ENCODE peak calls at places on chromosomes 4 and X, in seven cellular contexts. G, F, I, V, W, C and E are unnamed samples.

GRCh38 chrX:119398974-119399771 is at the start of gene SLC25A43:
- DNase-seq in G (peak; percentile 66), F (peak; percentile 51), I (no peak), V (peak; percentile 67), W (no peak), C (peak; percentile 23), E (no peak)

GRCh38 chr4:54384563-54384962 is 155.5 kb downstream of the PDGFRA start:
- DNase-seq in G (peak; percentile 77), F (no peak), I (peak; percentile 8), V (no peak), W (peak; percentile 50), C (no peak), E (no peak)

GRCh38 chrX:100090931-100091330 is 319.1 kb downstream of the PCDH19 start:
- DNase-seq in G (peak; percentile 41), F (no peak), I (peak; percentile 64), V (no peak), W (no peak), C (no peak), E (no peak)

GRCh38 chrX:77070108-77070918 is 376.9 kb upstream of the FGF16 start:
- DNase-seq in G (no peak), F (no peak), I (no peak), V (no peak), W (no peak), C (no peak), E (no peak)

GRCh38 chr4:174324725-174325124 is 41.0 kb downstream of the CEP44 start:
- DNase-seq in G (peak; percentile 67), F (no peak), I (no peak), V (no peak), W (peak; percentile 82), C (no peak), E (no peak)

GRCh38 chr4:163279713-163280112 is 52.7 kb downstream of the NPY1R start:
- DNase-seq in G (no peak), F (no peak), I (no peak), V (no peak), W (no peak), C (no peak), E (no peak)

GRCh38 chr4:725368-726234 is 20.0 kb downstream of the PCGF3 start:
- DNase-seq in G (no peak), F (no peak), I (no peak), V (no peak), W (no peak), C (no peak), E (no peak)

GRCh38 chrX:13396887-13397286 is 77.0 kb upstream of the ATXN3L start:
- DNase-seq in G (peak; percentile 68), F (no peak), I (peak; percentile 42), V (no peak), W (no peak), C (no peak), E (no peak)

GRCh38 chr4:52983563-52984303 is 121.6 kb downstream of the RASL11B start:
- DNase-seq in G (peak; percentile 78), F (no peak), I (peak; percentile 64), V (peak; percentile 10), W (peak; percentile 45), C (no peak), E (no peak)

GRCh38 chrX:30141966-30142365 is 73.4 kb upstream of the MAGEB2 start:
- DNase-seq in G (peak; percentile 7), F (no peak), I (peak; percentile 6), V (peak; percentile 3), W (peak; percentile 34), C (no peak), E (peak; percentile 1)

GRCh38 chr4:88831063-88831462 is 133.4 kb upstream of the NAP1L5 start:
- DNase-seq in G (no peak), F (no peak), I (no peak), V (no peak), W (no peak), C (no peak), E (no peak)

GRCh38 chrX:15567886-15568616 is 32.7 kb downstream of the ACE2 start:
- DNase-seq in G (no peak), F (no peak), I (peak; percentile 36), V (no peak), W (no peak), C (no peak), E (no peak)

GRCh38 chrX:5646818-5647217 is 581.8 kb downstream of the NLGN4X start:
- DNase-seq in G (no peak), F (no peak), I (no peak), V (no peak), W (no peak), C (no peak), E (no peak)

GRCh38 chr4:184253072-184253420 is 35.4 kb upstream of the ENPP6 start:
- DNase-seq in G (no peak), F (no peak), I (no peak), V (no peak), W (no peak), C (no peak), E (no peak)

GRCh38 chr4:86358176-86358701 is 1.6 kb downstream of the MAPK10 start:
- DNase-seq in G (peak; percentile 50), F (no peak), I (no peak), V (no peak), W (no peak), C (no peak), E (no peak)

DNA sequence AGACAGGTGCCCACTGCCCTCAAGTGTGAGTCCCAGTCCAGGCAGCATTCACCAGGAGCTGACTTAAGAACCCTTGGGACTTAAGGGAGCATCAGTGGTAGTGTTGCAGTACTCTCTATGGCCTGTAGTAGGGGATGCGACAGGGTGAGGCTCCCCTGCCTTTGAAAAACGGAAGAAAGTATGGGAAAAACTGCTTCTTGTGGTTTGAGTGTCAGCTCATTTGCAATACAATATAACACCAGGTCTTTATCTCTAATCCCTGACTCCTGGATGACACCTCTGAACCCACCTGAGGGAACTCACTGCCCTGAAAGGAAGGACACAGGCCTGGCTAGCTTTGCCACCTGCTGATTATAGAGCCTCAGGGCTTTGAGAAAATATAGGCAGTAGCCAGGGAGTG is 176.0 kb downstream of the SMARCA1 start:
- DNase-seq in G (no peak), F (no peak), I (no peak), V (no peak), W (no peak), C (no peak), E (no peak)
- TF ChIP-seq CTCF in G (no peak), F (no peak), I (no peak), V (no peak), W (peak; percentile 30), C (no peak), E (no peak)

GRCh38 chrX:153626025-153626633 is 20.9 kb upstream of the DUSP9 start:
- DNase-seq in G (no peak), F (no peak), I (no peak), V (no peak), W (no peak), C (no peak), E (no peak)

GRCh38 chrX:153627675-153628111 is 19.3 kb upstream of the DUSP9 start:
- DNase-seq in G (no peak), F (no peak), I (peak; percentile 45), V (no peak), W (no peak), C (no peak), E (no peak)

GRCh38 chrX:153628665-153629064 is 18.3 kb upstream of the DUSP9 start:
- DNase-seq in G (no peak), F (no peak), I (no peak), V (no peak), W (no peak), C (no peak), E (no peak)

GRCh38 chrX:153626863-153627674 is 19.9 kb upstream of the DUSP9 start:
- DNase-seq in G (no peak), F (no peak), I (no peak), V (no peak), W (no peak), C (no peak), E (no peak)

DNA sequence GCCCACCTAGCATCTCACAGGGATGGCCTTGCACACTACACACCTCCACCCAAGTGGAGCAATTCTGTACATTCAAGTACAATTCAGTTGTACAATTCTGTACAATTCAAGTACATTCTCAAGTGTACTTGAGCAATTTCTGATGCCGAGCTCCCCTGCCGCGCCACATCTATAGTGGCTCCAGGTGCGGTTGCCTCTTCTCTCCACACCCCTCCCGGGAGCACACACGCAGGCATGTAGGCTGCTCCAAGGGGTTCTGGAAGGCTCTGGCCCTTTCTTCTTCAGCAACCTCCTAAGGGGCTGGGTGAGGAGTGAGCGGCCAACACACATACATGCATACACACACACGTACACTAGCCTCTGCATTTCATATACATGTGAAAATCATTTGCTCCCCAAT is 18.9 kb upstream of the DUSP9 start:
- DNase-seq in G (no peak), F (no peak), I (no peak), V (no peak), W (no peak), C (no peak), E (no peak)
- TF ChIP-seq CTCF in G (no peak), F (no peak), I (no peak), V (no peak), W (no peak), C (no peak), E (no peak)

GRCh38 chr4:107655289-107655688 is 64.7 kb downstream of the PAPSS1 start:
- DNase-seq in G (no peak), F (no peak), I (no peak), V (no peak), W (no peak), C (no peak), E (no peak)

GRCh38 chr4:107658400-107659326 is 61.4 kb downstream of the PAPSS1 start:
- DNase-seq in G (no peak), F (no peak), I (no peak), V (no peak), W (no peak), C (no peak), E (no peak)

DNA sequence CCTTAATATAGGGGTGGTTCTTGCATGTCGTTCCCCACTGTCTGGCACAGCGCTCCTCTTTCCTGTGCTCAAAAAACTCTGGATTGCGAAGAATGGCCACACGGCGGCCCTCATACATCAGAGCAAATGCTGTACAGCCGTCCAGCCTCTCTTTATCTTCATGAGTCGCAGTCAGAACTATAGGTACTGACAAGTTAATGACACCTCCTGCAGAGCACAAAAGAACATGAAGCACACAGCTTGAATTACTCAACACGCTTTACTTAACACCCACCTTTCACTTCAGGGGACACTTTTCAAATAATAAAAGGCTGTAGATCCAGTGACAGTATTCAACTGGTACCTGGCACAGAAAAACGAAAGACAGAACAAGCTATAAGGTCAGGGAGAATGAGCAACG is 65.3 kb downstream of the PAPSS1 start:
- DNase-seq in G (no peak), F (no peak), I (peak; percentile 21), V (no peak), W (no peak), C (no peak), E (no peak)
- TF ChIP-seq CTCF in G (no peak), F (no peak), I (no peak), V (no peak), W (peak; percentile 34), C (no peak), E (no peak)

GRCh38 chrX:122816288-122816687 is 367.8 kb upstream of the GRIA3 start:
- DNase-seq in G (no peak), F (no peak), I (no peak), V (no peak), W (no peak), C (no peak), E (no peak)

GRCh38 chrX:122817321-122817720 is 366.8 kb upstream of the GRIA3 start:
- DNase-seq in G (no peak), F (no peak), I (no peak), V (no peak), W (no peak), C (no peak), E (no peak)

DNA sequence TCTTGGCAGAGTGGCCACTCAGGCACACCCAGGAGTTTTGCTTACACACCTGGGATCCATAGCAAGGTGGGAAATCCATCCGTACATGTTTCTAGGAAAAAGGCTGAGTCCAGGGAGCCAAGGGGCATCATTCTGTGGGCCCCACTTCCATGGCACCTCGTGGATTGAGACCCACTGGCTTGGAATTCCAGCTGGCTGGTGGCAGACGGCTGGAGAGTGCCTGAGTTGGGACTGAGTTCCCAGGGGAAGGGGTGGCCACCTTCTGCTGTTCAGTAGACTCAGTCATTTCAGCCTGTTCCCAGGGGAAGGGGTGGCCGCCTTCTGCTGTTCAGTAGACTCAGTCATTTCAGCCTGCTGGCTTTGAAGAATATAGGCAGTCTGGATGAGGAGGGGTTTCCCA is 366.0 kb upstream of the GRIA3 start:
- DNase-seq in G (no peak), F (no peak), I (no peak), V (no peak), W (no peak), C (no peak), E (no peak)
- TF ChIP-seq CTCF in G (no peak), F (no peak), I (no peak), V (no peak), W (no peak), C (no peak), E (no peak)